ENCODE peak calls at places on chromosomes 4 and X, in five cellular contexts. P is HT1080, J is KG1, G is MCF 10A, I is fibroblast of the conjunctiva. H is an unnamed sample.

GRCh38 chr4:138562544-138562961 is 320.4 kb upstream of the SLC7A11 start:
- DNase-seq in P (peak; percentile 18), J (no peak), G (peak; percentile 39), I (no peak), H (peak; percentile 60)

GRCh38 chrX:124023838-124024238 is 62.3 kb downstream of the STAG2 start:
- DNase-seq in P (no peak), J (no peak), G (no peak), I (no peak), H (no peak)

GRCh38 chr4:77418333-77418732 is 187.3 kb upstream of the CXCL13 start:
- DNase-seq in P (peak; percentile 24), J (no peak), G (peak; percentile 34), I (no peak), H (no peak)

GRCh38 chr4:143407475-143407874 is 70.8 kb downstream of the GAB1 start:
- DNase-seq in P (no peak), J (no peak), G (no peak), I (no peak), H (no peak)

GRCh38 chr4:3323071-3323481 is 30.3 kb downstream of the RGS12 start:
- DNase-seq in P (no peak), J (no peak), G (no peak), I (no peak), H (no peak)

GRCh38 chr4:22240814-22241213 is 275.1 kb downstream of the ADGRA3 start:
- DNase-seq in P (no peak), J (no peak), G (no peak), I (no peak), H (no peak)

GRCh38 chrX:9249452-9249851 is 215.4 kb upstream of the TBL1X start:
- DNase-seq in P (no peak), J (no peak), G (no peak), I (no peak), H (no peak)

GRCh38 chrX:43744284-43744683 is 88.2 kb downstream of the MAOA start:
- DNase-seq in P (no peak), J (no peak), G (no peak), I (no peak), H (no peak)

GRCh38 chr4:48620861-48621260 is 130.8 kb downstream of the ZAR1 start:
- DNase-seq in P (no peak), J (no peak), G (no peak), I (no peak), H (no peak)

GRCh38 chrX:47179928-47180255 is 13.7 kb upstream of the UBA1 start:
- DNase-seq in P (no peak), J (no peak), G (no peak), I (no peak), H (no peak)

GRCh38 chr4:81446634-81447033 is 25.1 kb downstream of the RASGEF1B start:
- DNase-seq in P (no peak), J (no peak), G (no peak), I (no peak), H (no peak)

GRCh38 chrX:41722816-41723215 is 1.2 kb upstream of the GPR82 start:
- DNase-seq in P (no peak), J (no peak), G (peak; percentile 21), I (no peak), H (no peak)

GRCh38 chrX:131747173-131747572 is 203.3 kb downstream of the OR13H1 start:
- DNase-seq in P (no peak), J (no peak), G (peak; percentile 96), I (peak; percentile 89), H (no peak)

GRCh38 chrX:40933132-40934078 is 151.8 kb upstream of the USP9X start:
- DNase-seq in P (peak; percentile 30), J (peak; percentile 19), G (no peak), I (peak; percentile 56), H (peak; percentile 40)

GRCh38 chr4:10698172-10698571 is 13.6 kb upstream of the CLNK start:
- DNase-seq in P (no peak), J (no peak), G (no peak), I (no peak), H (no peak)

GRCh38 chr4:74283614-74284013 is 24.7 kb upstream of the EPGN start:
- DNase-seq in P (peak; percentile 80), J (no peak), G (peak; percentile 93), I (no peak), H (no peak)

GRCh38 chr4:120395746-120396145 is 329.1 kb upstream of the MAD2L1 start:
- DNase-seq in P (no peak), J (no peak), G (no peak), I (no peak), H (no peak)

GRCh38 chrX:21738950-21739287 is 19.0 kb downstream of the SMPX start:
- DNase-seq in P (no peak), J (no peak), G (no peak), I (no peak), H (no peak)

GRCh38 chrX:97155809-97156208 is 272.1 kb downstream of the RPA4 start:
- DNase-seq in P (no peak), J (no peak), G (no peak), I (no peak), H (no peak)

GRCh38 chr4:148452970-148453369 is 10.8 kb upstream of the NR3C2 start:
- DNase-seq in P (peak; percentile 61), J (no peak), G (no peak), I (no peak), H (no peak)

GRCh38 chr4:124167602-124168001 is 544.9 kb downstream of the ANKRD50 start:
- DNase-seq in P (peak; percentile 12), J (no peak), G (peak; percentile 43), I (no peak), H (no peak)

H was measured in SK-N-MC.